ENCODE peak calls at places on chromosomes 16 and 17, in six cellular contexts. One of them, this sample, is unnamed.

GRCh38 chr16:46688657-46689491 is at the start of gene VPS35:
- DNase-seq in fibroblast of villous mesenchyme: peak
- DNase-seq in cardiac fibroblast: peak
- DNase-seq in CD8-positive, alpha-beta T cell: peak
- DNase-seq in natural killer cell: peak
- DNase-seq in A549: peak
- DNase-seq in this sample: peak

GRCh38 chr16:8258523-8258922 is 331.8 kb downstream of the TMEM114 start:
- DNase-seq in fibroblast of villous mesenchyme: no peak
- DNase-seq in cardiac fibroblast: no peak
- DNase-seq in CD8-positive, alpha-beta T cell: no peak
- DNase-seq in natural killer cell: no peak
- DNase-seq in A549: no peak
- DNase-seq in this sample: no peak

GRCh38 chr16:1953734-1954133 is 755 bp downstream of the RPL3L start:
- DNase-seq in fibroblast of villous mesenchyme: no peak
- DNase-seq in cardiac fibroblast: no peak
- DNase-seq in CD8-positive, alpha-beta T cell: no peak
- DNase-seq in natural killer cell: no peak
- DNase-seq in A549: no peak
- DNase-seq in this sample: no peak

GRCh38 chr16:81823111-81823510 is 44.0 kb downstream of the PLCG2 start:
- DNase-seq in fibroblast of villous mesenchyme: no peak
- DNase-seq in cardiac fibroblast: no peak
- DNase-seq in CD8-positive, alpha-beta T cell: no peak
- DNase-seq in natural killer cell: peak
- DNase-seq in A549: no peak
- DNase-seq in this sample: no peak

GRCh38 chr17:17379197-17379991 is 76.2 kb downstream of the NT5M start:
- DNase-seq in fibroblast of villous mesenchyme: peak
- DNase-seq in cardiac fibroblast: peak
- DNase-seq in CD8-positive, alpha-beta T cell: no peak
- DNase-seq in natural killer cell: no peak
- DNase-seq in A549: no peak
- DNase-seq in this sample: no peak

GRCh38 chr16:53518550-53519416 is 15.8 kb upstream of the AKTIP start:
- DNase-seq in fibroblast of villous mesenchyme: peak
- DNase-seq in cardiac fibroblast: peak
- DNase-seq in CD8-positive, alpha-beta T cell: peak
- DNase-seq in natural killer cell: peak
- DNase-seq in A549: no peak
- DNase-seq in this sample: no peak

GRCh38 chr16:50838165-50838564 is 96.3 kb downstream of the CYLD start:
- DNase-seq in fibroblast of villous mesenchyme: no peak
- DNase-seq in cardiac fibroblast: peak
- DNase-seq in CD8-positive, alpha-beta T cell: no peak
- DNase-seq in natural killer cell: no peak
- DNase-seq in A549: no peak
- DNase-seq in this sample: no peak

GRCh38 chr17:834136-834535 is 52.0 kb downstream of the MRM3 start:
- DNase-seq in fibroblast of villous mesenchyme: no peak
- DNase-seq in cardiac fibroblast: no peak
- DNase-seq in CD8-positive, alpha-beta T cell: no peak
- DNase-seq in natural killer cell: no peak
- DNase-seq in A549: no peak
- DNase-seq in this sample: no peak

GRCh38 chr17:65931246-65932149 is 260.4 kb downstream of the CEP112 start:
- DNase-seq in fibroblast of villous mesenchyme: no peak
- DNase-seq in cardiac fibroblast: peak
- DNase-seq in CD8-positive, alpha-beta T cell: no peak
- DNase-seq in natural killer cell: no peak
- DNase-seq in A549: no peak
- DNase-seq in this sample: no peak

GRCh38 chr16:28013878-28014277 is 49.6 kb downstream of the GSG1L start:
- DNase-seq in fibroblast of villous mesenchyme: no peak
- DNase-seq in cardiac fibroblast: no peak
- DNase-seq in CD8-positive, alpha-beta T cell: no peak
- DNase-seq in natural killer cell: no peak
- DNase-seq in A549: no peak
- DNase-seq in this sample: no peak

GRCh38 chr16:1338119-1338730 is 4.8 kb downstream of the BAIAP3 start:
- DNase-seq in fibroblast of villous mesenchyme: peak
- DNase-seq in cardiac fibroblast: no peak
- DNase-seq in CD8-positive, alpha-beta T cell: no peak
- DNase-seq in natural killer cell: no peak
- DNase-seq in A549: peak
- DNase-seq in this sample: no peak

GRCh38 chr16:89697161-89697615 is 4.3 kb downstream of the SPATA2L start:
- DNase-seq in fibroblast of villous mesenchyme: no peak
- DNase-seq in cardiac fibroblast: no peak
- DNase-seq in CD8-positive, alpha-beta T cell: no peak
- DNase-seq in natural killer cell: no peak
- DNase-seq in A549: no peak
- DNase-seq in this sample: no peak

GRCh38 chr16:89701425-89702406 is at the start of gene SPATA2L:
- DNase-seq in fibroblast of villous mesenchyme: peak
- DNase-seq in cardiac fibroblast: peak
- DNase-seq in CD8-positive, alpha-beta T cell: peak
- DNase-seq in natural killer cell: peak
- DNase-seq in A549: peak
- DNase-seq in this sample: peak

GRCh38 chr16:89697616-89698331 is 3.7 kb downstream of the SPATA2L start:
- DNase-seq in fibroblast of villous mesenchyme: no peak
- DNase-seq in cardiac fibroblast: no peak
- DNase-seq in CD8-positive, alpha-beta T cell: no peak
- DNase-seq in natural killer cell: no peak
- DNase-seq in A549: no peak
- DNase-seq in this sample: no peak

GRCh38 chr16:89700649-89701424 is 668 bp downstream of the SPATA2L start:
- DNase-seq in fibroblast of villous mesenchyme: peak
- DNase-seq in cardiac fibroblast: no peak
- DNase-seq in CD8-positive, alpha-beta T cell: peak
- DNase-seq in natural killer cell: peak
- DNase-seq in A549: peak
- DNase-seq in this sample: no peak

GRCh38 chr16:89700100-89700648 is 1.3 kb downstream of the SPATA2L start:
- DNase-seq in fibroblast of villous mesenchyme: peak
- DNase-seq in cardiac fibroblast: peak
- DNase-seq in CD8-positive, alpha-beta T cell: peak
- DNase-seq in natural killer cell: peak
- DNase-seq in A549: peak
- DNase-seq in this sample: peak
- TF ChIP-seq CTCF in fibroblast of villous mesenchyme: peak
- TF ChIP-seq CTCF in cardiac fibroblast: peak
- TF ChIP-seq CTCF in CD8-positive, alpha-beta T cell: peak
- TF ChIP-seq CTCF in natural killer cell: peak
- TF ChIP-seq CTCF in A549: peak
- TF ChIP-seq CTCF in this sample: peak

GRCh38 chr16:59204589-59204988 is 470.5 kb upstream of the GOT2 start:
- DNase-seq in fibroblast of villous mesenchyme: no peak
- DNase-seq in cardiac fibroblast: no peak
- DNase-seq in CD8-positive, alpha-beta T cell: no peak
- DNase-seq in natural killer cell: no peak
- DNase-seq in A549: no peak
- DNase-seq in this sample: no peak
- TF ChIP-seq CTCF in fibroblast of villous mesenchyme: no peak
- TF ChIP-seq CTCF in cardiac fibroblast: no peak
- TF ChIP-seq CTCF in CD8-positive, alpha-beta T cell: no peak
- TF ChIP-seq CTCF in natural killer cell: no peak
- TF ChIP-seq CTCF in A549: no peak
- TF ChIP-seq CTCF in this sample: no peak

DNA sequence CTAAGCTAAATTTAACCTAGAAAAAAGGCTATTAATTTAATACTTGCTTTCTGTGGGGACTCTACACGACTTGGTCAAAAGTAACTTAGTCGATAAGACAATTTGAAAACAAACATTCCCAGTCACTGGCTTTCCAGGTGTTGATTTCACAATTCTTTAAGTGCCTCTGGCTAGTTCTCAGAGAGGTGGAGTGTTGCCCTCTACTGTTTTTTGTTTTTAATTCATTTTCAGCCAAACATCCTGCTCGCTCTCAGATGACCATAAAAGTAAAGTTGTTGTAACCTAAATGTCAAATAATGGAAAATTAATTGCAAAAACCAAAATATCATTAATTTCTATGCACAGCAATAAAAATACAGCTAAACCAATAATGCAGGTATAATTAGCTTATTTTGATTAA is 107.1 kb downstream of the MYO1D start:
- DNase-seq in fibroblast of villous mesenchyme: peak
- DNase-seq in cardiac fibroblast: peak
- DNase-seq in CD8-positive, alpha-beta T cell: no peak
- DNase-seq in natural killer cell: no peak
- DNase-seq in A549: peak
- DNase-seq in this sample: no peak
- TF ChIP-seq CTCF in fibroblast of villous mesenchyme: no peak
- TF ChIP-seq CTCF in cardiac fibroblast: no peak
- TF ChIP-seq CTCF in CD8-positive, alpha-beta T cell: no peak
- TF ChIP-seq CTCF in natural killer cell: no peak
- TF ChIP-seq CTCF in A549: peak
- TF ChIP-seq CTCF in this sample: no peak

DNA sequence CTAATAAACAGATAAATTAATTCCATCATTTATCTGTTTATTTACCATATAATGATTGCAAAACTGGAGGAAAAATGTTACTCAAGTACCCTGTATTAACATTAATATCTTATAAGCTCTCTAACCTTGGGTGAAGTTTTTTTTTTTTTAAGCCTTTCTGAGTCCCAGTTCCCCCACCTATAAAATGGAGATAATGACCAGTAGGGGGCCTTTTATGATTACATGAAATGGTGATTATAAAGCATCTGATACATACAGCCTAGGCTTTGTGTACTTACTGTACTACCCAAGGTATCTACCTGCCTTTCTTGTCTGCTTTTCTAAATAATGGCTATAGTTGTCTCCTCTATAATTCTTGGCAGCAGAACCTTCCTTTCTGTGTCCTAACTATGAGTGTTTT is 22.6 kb downstream of the LRRC36 start:
- DNase-seq in fibroblast of villous mesenchyme: peak
- DNase-seq in cardiac fibroblast: peak
- DNase-seq in CD8-positive, alpha-beta T cell: no peak
- DNase-seq in natural killer cell: no peak
- DNase-seq in A549: no peak
- DNase-seq in this sample: no peak
- TF ChIP-seq CTCF in fibroblast of villous mesenchyme: peak
- TF ChIP-seq CTCF in cardiac fibroblast: peak
- TF ChIP-seq CTCF in CD8-positive, alpha-beta T cell: peak
- TF ChIP-seq CTCF in natural killer cell: peak
- TF ChIP-seq CTCF in A549: peak
- TF ChIP-seq CTCF in this sample: peak

GRCh38 chr17:54996441-54996840 is 27.9 kb downstream of the STXBP4 start:
- DNase-seq in fibroblast of villous mesenchyme: no peak
- DNase-seq in cardiac fibroblast: no peak
- DNase-seq in CD8-positive, alpha-beta T cell: no peak
- DNase-seq in natural killer cell: no peak
- DNase-seq in A549: no peak
- DNase-seq in this sample: no peak
- TF ChIP-seq CTCF in fibroblast of villous mesenchyme: no peak
- TF ChIP-seq CTCF in cardiac fibroblast: no peak
- TF ChIP-seq CTCF in CD8-positive, alpha-beta T cell: no peak
- TF ChIP-seq CTCF in natural killer cell: no peak
- TF ChIP-seq CTCF in A549: no peak
- TF ChIP-seq CTCF in this sample: no peak

DNA sequence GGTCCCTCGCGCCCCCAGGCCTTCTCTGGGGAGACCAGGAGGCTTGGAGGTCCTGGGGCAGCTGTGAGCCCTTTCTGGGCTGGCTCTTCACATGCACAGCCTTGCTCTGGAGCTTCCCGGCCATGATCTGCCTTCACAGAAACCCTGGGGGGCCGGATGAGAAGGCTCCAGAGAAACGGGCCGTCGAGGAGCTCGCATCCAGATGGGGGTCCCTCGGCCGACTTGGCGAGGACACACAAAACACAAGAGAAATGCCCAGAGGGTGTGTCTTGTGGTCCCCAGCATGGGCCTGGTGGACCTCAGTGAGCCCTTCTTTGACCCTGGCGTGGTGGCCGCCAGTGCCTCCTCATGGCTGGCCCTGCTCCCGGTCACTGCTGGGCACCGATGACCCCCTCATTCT is 26.6 kb upstream of the BAHCC1 start:
- DNase-seq in fibroblast of villous mesenchyme: no peak
- DNase-seq in cardiac fibroblast: no peak
- DNase-seq in CD8-positive, alpha-beta T cell: no peak
- DNase-seq in natural killer cell: no peak
- DNase-seq in A549: no peak
- DNase-seq in this sample: no peak
- TF ChIP-seq CTCF in fibroblast of villous mesenchyme: no peak
- TF ChIP-seq CTCF in cardiac fibroblast: no peak
- TF ChIP-seq CTCF in CD8-positive, alpha-beta T cell: no peak
- TF ChIP-seq CTCF in natural killer cell: no peak
- TF ChIP-seq CTCF in A549: no peak
- TF ChIP-seq CTCF in this sample: no peak

DNA sequence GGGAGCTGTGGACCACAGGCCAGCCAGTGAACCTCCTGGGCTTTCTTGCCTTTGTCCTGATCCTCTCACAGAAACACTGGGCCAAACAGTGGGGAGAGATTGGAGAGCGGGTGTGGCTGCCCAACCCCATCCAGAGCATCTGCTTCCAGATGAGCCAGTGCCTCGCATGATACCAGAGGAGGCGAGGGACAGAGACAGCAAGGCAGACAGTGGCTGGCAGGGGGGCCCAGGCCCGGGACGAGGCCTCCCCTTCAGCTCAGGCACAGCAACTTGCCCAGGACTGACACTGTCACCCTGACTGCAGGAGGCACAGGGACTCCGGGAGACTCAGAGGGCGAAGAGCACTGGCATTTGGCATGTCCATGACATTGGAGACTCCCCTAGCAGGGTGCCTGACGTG is 12.0 kb downstream of the ARHGEF15 start:
- DNase-seq in fibroblast of villous mesenchyme: no peak
- DNase-seq in cardiac fibroblast: no peak
- DNase-seq in CD8-positive, alpha-beta T cell: no peak
- DNase-seq in natural killer cell: no peak
- DNase-seq in A549: no peak
- DNase-seq in this sample: no peak
- TF ChIP-seq CTCF in fibroblast of villous mesenchyme: no peak
- TF ChIP-seq CTCF in cardiac fibroblast: no peak
- TF ChIP-seq CTCF in CD8-positive, alpha-beta T cell: no peak
- TF ChIP-seq CTCF in natural killer cell: no peak
- TF ChIP-seq CTCF in A549: no peak
- TF ChIP-seq CTCF in this sample: no peak